ENCODE peak calls at places on chromosome 1, in five cellular contexts. A is body of pancreas, X is uterus, S is thyroid gland, Q is lower leg skin. B is an unnamed sample.

GRCh38 chr1:38121231-38121680 is 74.7 kb upstream of the POU3F1 start:
- DNase-seq in A (no peak), X (no peak), S (no peak), Q (no peak), B (no peak)

GRCh38 chr1:107141491-107142369 is 891 bp downstream of the NTNG1 start:
- DNase-seq in A (peak; percentile 13), X (no peak), S (peak; percentile 3), Q (no peak), B (peak; percentile 19)

GRCh38 chr1:61287014-61287413 is 204.7 kb downstream of the NFIA start:
- DNase-seq in A (no peak), X (no peak), S (no peak), Q (no peak), B (no peak)

GRCh38 chr1:26020941-26021646 is 481 bp upstream of the EXTL1 start:
- DNase-seq in A (no peak), X (no peak), S (no peak), Q (no peak), B (no peak)

GRCh38 chr1:161420763-161421455 is 53.2 kb upstream of the CFAP126 start:
- DNase-seq in A (no peak), X (no peak), S (no peak), Q (no peak), B (no peak)

GRCh38 chr1:35557118-35557610 is at the start of gene KIAA0319L:
- DNase-seq in A (peak; percentile 86), X (peak; percentile 87), S (peak; percentile 91), Q (no peak), B (peak; percentile 95)

GRCh38 chr1:155598842-155599331 is 11.1 kb upstream of the MSTO1 start:
- DNase-seq in A (no peak), X (no peak), S (peak; percentile 34), Q (no peak), B (no peak)

GRCh38 chr1:193185206-193185605 is 1.2 kb downstream of the B3GALT2 start:
- DNase-seq in A (no peak), X (no peak), S (no peak), Q (no peak), B (no peak)

GRCh38 chr1:193479187-193479586 is 292.8 kb upstream of the B3GALT2 start:
- DNase-seq in A (no peak), X (no peak), S (peak; percentile 10), Q (no peak), B (no peak)

GRCh38 chr1:94928293-94928939 is 1.5 kb upstream of the CNN3 start:
- DNase-seq in A (no peak), X (no peak), S (no peak), Q (no peak), B (no peak)

GRCh38 chr1:94927405-94928175 is 680 bp upstream of the CNN3 start:
- DNase-seq in A (peak; percentile 41), X (peak; percentile 65), S (no peak), Q (peak; percentile 29), B (peak; percentile 34)

GRCh38 chr1:94925561-94926364 is 1.1 kb downstream of the CNN3 start:
- DNase-seq in A (peak; percentile 69), X (peak; percentile 89), S (peak; percentile 75), Q (peak; percentile 42), B (peak; percentile 67)

GRCh38 chr1:94926365-94926914 is 470 bp downstream of the CNN3 start:
- DNase-seq in A (peak; percentile 47), X (peak; percentile 56), S (peak; percentile 61), Q (peak; percentile 26), B (peak; percentile 38)

GRCh38 chr1:94926915-94927404 is at the start of gene CNN3:
- DNase-seq in A (peak; percentile 86), X (peak; percentile 94), S (peak; percentile 94), Q (peak; percentile 82), B (peak; percentile 89)
- TF ChIP-seq POLR2A in A (peak; percentile 96), X (peak; percentile 100), S (peak; percentile 95), Q (no peak), B (peak; percentile 83)

DNA sequence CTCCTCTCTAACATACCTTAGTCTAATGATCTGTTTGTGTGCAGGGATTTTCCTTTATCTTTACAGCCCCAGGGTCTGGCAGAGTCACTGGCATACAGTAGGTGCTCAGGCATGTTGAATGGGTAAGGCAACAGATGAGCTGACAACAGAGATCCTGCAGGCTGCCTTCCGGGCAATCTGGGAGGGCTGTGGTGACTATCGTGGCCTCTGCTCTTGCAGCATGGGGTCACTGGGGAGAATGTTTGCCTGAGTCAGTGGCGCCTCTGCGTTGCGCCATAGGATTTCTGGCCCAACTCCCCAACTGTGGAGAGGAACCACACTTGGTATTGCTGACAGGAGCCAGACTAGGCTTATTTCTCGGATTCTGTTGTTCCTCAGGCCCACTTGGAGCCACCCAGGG is 93.8 kb downstream of the LAMC2 start:
- DNase-seq in A (no peak), X (no peak), S (no peak), Q (no peak), B (no peak)
- TF ChIP-seq POLR2A in A (no peak), X (no peak), S (no peak), Q (no peak), B (no peak)

GRCh38 chr1:207605444-207606361 is 39.2 kb upstream of the CR1L start:
- DNase-seq in A (no peak), X (no peak), S (no peak), Q (no peak), B (no peak)
- TF ChIP-seq POLR2A in A (no peak), X (no peak), S (no peak), Q (no peak), B (no peak)

DNA sequence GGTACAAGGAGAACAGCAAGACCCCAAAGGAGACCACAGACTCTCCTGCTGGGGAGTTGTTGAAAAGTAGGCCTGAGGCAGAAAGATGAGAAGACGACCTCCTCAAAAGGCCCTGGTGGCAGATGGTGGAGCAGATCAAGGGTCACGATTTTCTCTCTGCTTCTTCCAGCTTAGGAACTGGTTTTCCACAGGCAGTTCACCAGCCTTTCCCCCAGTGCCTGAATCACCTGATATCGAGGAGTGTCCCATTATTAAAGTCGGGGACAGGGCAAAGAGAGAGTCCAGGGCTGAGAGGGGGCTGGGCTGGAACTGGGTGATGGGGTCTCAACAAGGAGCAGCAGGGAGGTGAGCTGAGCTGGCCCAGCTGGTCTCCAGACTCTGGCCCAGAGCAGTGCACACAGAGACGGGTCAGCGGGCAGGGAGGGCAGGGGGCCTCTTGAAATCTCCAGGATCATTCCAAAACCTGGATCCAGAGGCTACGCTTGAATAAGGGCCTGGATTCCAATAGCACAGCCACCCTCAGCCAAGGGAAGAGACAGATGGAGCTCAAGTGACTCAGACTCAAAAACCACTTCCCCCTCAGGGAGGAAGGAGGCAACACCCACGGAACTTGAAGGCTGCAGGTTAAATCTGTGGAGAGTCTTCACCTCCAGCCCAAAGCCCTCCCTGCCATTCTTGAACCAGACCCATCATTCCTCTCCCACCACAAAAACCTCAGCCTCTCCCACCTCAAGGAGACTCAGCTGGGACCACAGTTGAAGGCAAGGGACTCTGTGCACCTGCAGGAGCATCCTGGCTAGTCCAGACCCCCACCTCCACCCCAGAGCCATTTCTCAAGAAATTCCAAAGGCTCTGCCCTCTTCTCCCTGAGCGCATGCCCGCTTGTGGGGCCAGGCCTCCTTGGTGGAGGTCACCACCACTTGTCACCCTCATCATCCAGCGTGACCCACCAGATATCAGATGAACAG is at the start of gene S100A5:
- DNase-seq in A (no peak), X (no peak), S (peak; percentile 81), Q (no peak), B (no peak)
- TF ChIP-seq POLR2A in A (no peak), X (no peak), S (no peak), Q (no peak), B (no peak)

GRCh38 chr1:100924212-100924611 is 28.3 kb downstream of the SLC30A7 start:
- DNase-seq in A (no peak), X (no peak), S (no peak), Q (no peak), B (no peak)

GRCh38 chr1:100928128-100928527 is 32.2 kb downstream of the SLC30A7 start:
- DNase-seq in A (no peak), X (no peak), S (no peak), Q (no peak), B (no peak)

GRCh38 chr1:100924991-100925390 is 29.1 kb downstream of the SLC30A7 start:
- DNase-seq in A (no peak), X (no peak), S (no peak), Q (no peak), B (no peak)

GRCh38 chr1:100927276-100927675 is 31.4 kb downstream of the SLC30A7 start:
- DNase-seq in A (no peak), X (no peak), S (no peak), Q (no peak), B (no peak)

DNA sequence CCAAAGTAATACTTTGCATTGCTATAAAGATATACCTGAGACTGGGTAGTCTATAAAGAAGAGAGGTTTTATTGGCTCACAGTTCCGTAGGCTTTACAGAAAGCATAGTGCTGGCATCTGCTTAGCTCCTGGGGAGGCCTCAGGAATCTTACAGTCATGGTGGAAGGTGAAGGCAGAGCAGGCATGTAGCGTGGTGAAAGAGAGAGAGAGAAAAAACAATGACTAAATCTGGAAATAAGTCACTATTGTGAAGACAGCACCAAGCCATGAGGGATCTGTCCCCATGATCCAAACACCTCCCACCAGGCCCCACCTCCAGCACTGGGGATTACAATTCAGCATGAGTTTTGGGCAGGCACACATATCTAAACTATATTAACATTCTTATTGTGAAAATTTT is 30.4 kb downstream of the SLC30A7 start:
- DNase-seq in A (no peak), X (no peak), S (no peak), Q (no peak), B (no peak)
- TF ChIP-seq POLR2A in A (no peak), X (no peak), S (no peak), Q (no peak), B (no peak)

GRCh38 chr1:23368562-23369334 is 888 bp downstream of the ZNF436 start:
- DNase-seq in A (peak; percentile 89), X (peak; percentile 88), S (peak; percentile 93), Q (peak; percentile 89), B (peak; percentile 94)
- TF ChIP-seq POLR2A in A (peak; percentile 72), X (peak; percentile 96), S (peak; percentile 95), Q (no peak), B (peak; percentile 89)

GRCh38 chr1:10033359-10033845 is 644 bp downstream of the UBE4B start:
- DNase-seq in A (no peak), X (no peak), S (peak; percentile 60), Q (no peak), B (peak; percentile 65)
- TF ChIP-seq POLR2A in A (no peak), X (no peak), S (no peak), Q (no peak), B (no peak)

B was measured in testis.